ENCODE peak calls at places on chromosomes 6 and 20, in nine cellular contexts. One of them, this sample, is unnamed.

GRCh38 chr6:32244946-32245398 is 21.1 kb upstream of the NOTCH4 start:
- DNase-seq in kidney: peak
- DNase-seq in cardiac muscle cell: peak
- DNase-seq in GM10248: peak
- DNase-seq in foreskin fibroblast: peak
- DNase-seq in natural killer cell: peak
- DNase-seq in IMR-90: peak
- DNase-seq in activated B cell treated with CpG ODN at 0.5 μM for 24 hours: peak
- DNase-seq in hepatocyte: peak
- DNase-seq in this sample: peak

GRCh38 chr20:49868538-49868937 is 46.8 kb downstream of the SPATA2 start:
- DNase-seq in kidney: no peak
- DNase-seq in foreskin fibroblast: no peak
- DNase-seq in IMR-90: no peak
- DNase-seq in hepatocyte: no peak
- DNase-seq in natural killer cell: no peak
- DNase-seq in activated B cell treated with CpG ODN at 0.5 μM for 24 hours: no peak
- DNase-seq in cardiac muscle cell: no peak
- DNase-seq in GM10248: no peak
- DNase-seq in this sample: no peak

GRCh38 chr6:154907293-154907692 is 87.8 kb upstream of the TIAM2 start:
- DNase-seq in activated B cell treated with CpG ODN at 0.5 μM for 24 hours: no peak
- DNase-seq in natural killer cell: no peak
- DNase-seq in GM10248: no peak
- DNase-seq in IMR-90: peak
- DNase-seq in cardiac muscle cell: peak
- DNase-seq in foreskin fibroblast: no peak
- DNase-seq in hepatocyte: no peak
- DNase-seq in kidney: no peak
- DNase-seq in this sample: no peak

GRCh38 chr6:160919713-160920112 is 71.9 kb upstream of the MAP3K4 start:
- DNase-seq in activated B cell treated with CpG ODN at 0.5 μM for 24 hours: no peak
- DNase-seq in foreskin fibroblast: peak
- DNase-seq in IMR-90: peak
- DNase-seq in natural killer cell: no peak
- DNase-seq in hepatocyte: peak
- DNase-seq in GM10248: no peak
- DNase-seq in cardiac muscle cell: peak
- DNase-seq in kidney: no peak
- DNase-seq in this sample: no peak

GRCh38 chr20:49693435-49694171 is 20.1 kb downstream of the B4GALT5 start:
- DNase-seq in kidney: no peak
- DNase-seq in IMR-90: no peak
- DNase-seq in activated B cell treated with CpG ODN at 0.5 μM for 24 hours: no peak
- DNase-seq in cardiac muscle cell: no peak
- DNase-seq in hepatocyte: no peak
- DNase-seq in natural killer cell: no peak
- DNase-seq in GM10248: no peak
- DNase-seq in foreskin fibroblast: no peak
- DNase-seq in this sample: no peak

GRCh38 chr20:53141651-53142050 is 169.5 kb downstream of the TSHZ2 start:
- DNase-seq in GM10248: no peak
- DNase-seq in kidney: no peak
- DNase-seq in hepatocyte: no peak
- DNase-seq in cardiac muscle cell: peak
- DNase-seq in natural killer cell: no peak
- DNase-seq in foreskin fibroblast: no peak
- DNase-seq in IMR-90: no peak
- DNase-seq in activated B cell treated with CpG ODN at 0.5 μM for 24 hours: no peak
- DNase-seq in this sample: no peak

GRCh38 chr6:2853766-2854393 is 12.2 kb upstream of the SERPINB1 start:
- DNase-seq in natural killer cell: peak
- DNase-seq in kidney: peak
- DNase-seq in hepatocyte: peak
- DNase-seq in IMR-90: peak
- DNase-seq in foreskin fibroblast: peak
- DNase-seq in activated B cell treated with CpG ODN at 0.5 μM for 24 hours: no peak
- DNase-seq in cardiac muscle cell: peak
- DNase-seq in GM10248: peak
- DNase-seq in this sample: no peak

GRCh38 chr6:33624856-33625255 is 3.7 kb downstream of the ITPR3 start:
- DNase-seq in cardiac muscle cell: no peak
- DNase-seq in kidney: peak
- DNase-seq in GM10248: no peak
- DNase-seq in foreskin fibroblast: no peak
- DNase-seq in IMR-90: no peak
- DNase-seq in hepatocyte: no peak
- DNase-seq in natural killer cell: no peak
- DNase-seq in activated B cell treated with CpG ODN at 0.5 μM for 24 hours: no peak
- DNase-seq in this sample: no peak

GRCh38 chr6:33744001-33744848 is 2.5 kb downstream of the IP6K3 start:
- DNase-seq in natural killer cell: peak
- DNase-seq in cardiac muscle cell: peak
- DNase-seq in kidney: no peak
- DNase-seq in activated B cell treated with CpG ODN at 0.5 μM for 24 hours: peak
- DNase-seq in GM10248: peak
- DNase-seq in hepatocyte: peak
- DNase-seq in foreskin fibroblast: peak
- DNase-seq in IMR-90: peak
- DNase-seq in this sample: no peak

GRCh38 chr6:147538821-147539220 is 30.3 kb downstream of the SAMD5 start:
- DNase-seq in hepatocyte: no peak
- DNase-seq in foreskin fibroblast: no peak
- DNase-seq in IMR-90: no peak
- DNase-seq in natural killer cell: no peak
- DNase-seq in cardiac muscle cell: no peak
- DNase-seq in activated B cell treated with CpG ODN at 0.5 μM for 24 hours: no peak
- DNase-seq in kidney: no peak
- DNase-seq in GM10248: no peak
- DNase-seq in this sample: no peak

GRCh38 chr6:6332240-6332639 is 11.8 kb upstream of the F13A1 start:
- DNase-seq in foreskin fibroblast: no peak
- DNase-seq in hepatocyte: no peak
- DNase-seq in kidney: no peak
- DNase-seq in cardiac muscle cell: no peak
- DNase-seq in GM10248: peak
- DNase-seq in IMR-90: no peak
- DNase-seq in activated B cell treated with CpG ODN at 0.5 μM for 24 hours: no peak
- DNase-seq in natural killer cell: no peak
- DNase-seq in this sample: no peak

GRCh38 chr20:13857304-13857703 is 72.5 kb downstream of the NDUFAF5 start:
- DNase-seq in kidney: no peak
- DNase-seq in natural killer cell: no peak
- DNase-seq in IMR-90: no peak
- DNase-seq in GM10248: no peak
- DNase-seq in activated B cell treated with CpG ODN at 0.5 μM for 24 hours: no peak
- DNase-seq in hepatocyte: no peak
- DNase-seq in cardiac muscle cell: no peak
- DNase-seq in foreskin fibroblast: no peak
- DNase-seq in this sample: no peak

GRCh38 chr6:46676604-46677313 is 10.9 kb upstream of the TDRD6 start:
- DNase-seq in natural killer cell: no peak
- DNase-seq in kidney: no peak
- DNase-seq in activated B cell treated with CpG ODN at 0.5 μM for 24 hours: no peak
- DNase-seq in IMR-90: no peak
- DNase-seq in hepatocyte: no peak
- DNase-seq in cardiac muscle cell: no peak
- DNase-seq in GM10248: no peak
- DNase-seq in foreskin fibroblast: no peak
- DNase-seq in this sample: no peak

GRCh38 chr20:1946762-1947534 is 46.9 kb downstream of the PDYN start:
- DNase-seq in IMR-90: peak
- DNase-seq in natural killer cell: no peak
- DNase-seq in foreskin fibroblast: no peak
- DNase-seq in activated B cell treated with CpG ODN at 0.5 μM for 24 hours: no peak
- DNase-seq in hepatocyte: peak
- DNase-seq in GM10248: no peak
- DNase-seq in cardiac muscle cell: peak
- DNase-seq in kidney: no peak
- DNase-seq in this sample: no peak

GRCh38 chr6:74755748-74756147 is 450.1 kb downstream of the COL12A1 start:
- DNase-seq in activated B cell treated with CpG ODN at 0.5 μM for 24 hours: no peak
- DNase-seq in hepatocyte: no peak
- DNase-seq in cardiac muscle cell: peak
- DNase-seq in GM10248: no peak
- DNase-seq in IMR-90: no peak
- DNase-seq in natural killer cell: no peak
- DNase-seq in kidney: no peak
- DNase-seq in foreskin fibroblast: no peak
- DNase-seq in this sample: no peak

GRCh38 chr6:111242452-111242851 is 155.1 kb downstream of the SLC16A10 start:
- DNase-seq in kidney: no peak
- DNase-seq in GM10248: no peak
- DNase-seq in IMR-90: peak
- DNase-seq in hepatocyte: no peak
- DNase-seq in activated B cell treated with CpG ODN at 0.5 μM for 24 hours: no peak
- DNase-seq in foreskin fibroblast: no peak
- DNase-seq in cardiac muscle cell: no peak
- DNase-seq in natural killer cell: no peak
- DNase-seq in this sample: no peak

GRCh38 chr6:71619836-71620235 is 266.5 kb upstream of the RIMS1 start:
- DNase-seq in kidney: no peak
- DNase-seq in natural killer cell: no peak
- DNase-seq in foreskin fibroblast: no peak
- DNase-seq in cardiac muscle cell: peak
- DNase-seq in hepatocyte: no peak
- DNase-seq in IMR-90: no peak
- DNase-seq in activated B cell treated with CpG ODN at 0.5 μM for 24 hours: no peak
- DNase-seq in GM10248: no peak
- DNase-seq in this sample: no peak

DNA sequence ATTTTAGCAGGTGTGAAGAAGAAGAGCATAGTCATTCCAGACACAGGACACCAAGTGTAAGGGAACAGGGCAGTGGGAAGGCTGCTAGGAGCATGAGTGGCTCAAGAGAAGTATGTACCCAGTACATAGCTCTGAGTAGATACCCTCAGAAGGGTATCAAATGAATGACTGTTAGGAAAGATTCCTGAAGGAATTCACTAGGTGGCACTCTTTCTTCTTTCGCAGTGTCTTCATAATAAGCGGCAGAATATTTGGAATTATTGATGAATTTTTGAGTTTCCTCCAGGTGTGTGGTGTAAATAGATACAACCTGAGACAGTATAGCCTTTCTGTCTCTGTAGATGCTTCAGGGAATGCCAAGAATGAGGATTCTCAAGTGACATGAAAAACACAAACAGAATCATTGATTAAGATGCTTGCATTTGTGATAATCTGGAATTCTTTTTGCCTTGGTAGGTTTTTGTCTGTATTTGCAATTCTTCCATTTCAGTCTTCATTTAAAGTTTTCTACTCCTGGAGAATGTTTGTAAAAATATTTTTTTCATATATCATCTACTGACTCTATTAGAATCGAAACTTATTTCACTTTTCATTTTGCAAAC is 264.3 kb upstream of the RIMS1 start:
- DNase-seq in cardiac muscle cell: peak
- DNase-seq in natural killer cell: no peak
- DNase-seq in GM10248: no peak
- DNase-seq in activated B cell treated with CpG ODN at 0.5 μM for 24 hours: no peak
- DNase-seq in kidney: no peak
- DNase-seq in IMR-90: peak
- DNase-seq in hepatocyte: peak
- DNase-seq in foreskin fibroblast: no peak
- DNase-seq in this sample: no peak
- TF ChIP-seq CTCF in cardiac muscle cell: peak
- TF ChIP-seq CTCF in natural killer cell: no peak
- TF ChIP-seq CTCF in GM10248: peak
- TF ChIP-seq CTCF in activated B cell treated with CpG ODN at 0.5 μM for 24 hours: no peak
- TF ChIP-seq CTCF in kidney: no peak
- TF ChIP-seq CTCF in IMR-90: peak
- TF ChIP-seq CTCF in hepatocyte: peak
- TF ChIP-seq CTCF in foreskin fibroblast: peak
- TF ChIP-seq CTCF in this sample: peak

DNA sequence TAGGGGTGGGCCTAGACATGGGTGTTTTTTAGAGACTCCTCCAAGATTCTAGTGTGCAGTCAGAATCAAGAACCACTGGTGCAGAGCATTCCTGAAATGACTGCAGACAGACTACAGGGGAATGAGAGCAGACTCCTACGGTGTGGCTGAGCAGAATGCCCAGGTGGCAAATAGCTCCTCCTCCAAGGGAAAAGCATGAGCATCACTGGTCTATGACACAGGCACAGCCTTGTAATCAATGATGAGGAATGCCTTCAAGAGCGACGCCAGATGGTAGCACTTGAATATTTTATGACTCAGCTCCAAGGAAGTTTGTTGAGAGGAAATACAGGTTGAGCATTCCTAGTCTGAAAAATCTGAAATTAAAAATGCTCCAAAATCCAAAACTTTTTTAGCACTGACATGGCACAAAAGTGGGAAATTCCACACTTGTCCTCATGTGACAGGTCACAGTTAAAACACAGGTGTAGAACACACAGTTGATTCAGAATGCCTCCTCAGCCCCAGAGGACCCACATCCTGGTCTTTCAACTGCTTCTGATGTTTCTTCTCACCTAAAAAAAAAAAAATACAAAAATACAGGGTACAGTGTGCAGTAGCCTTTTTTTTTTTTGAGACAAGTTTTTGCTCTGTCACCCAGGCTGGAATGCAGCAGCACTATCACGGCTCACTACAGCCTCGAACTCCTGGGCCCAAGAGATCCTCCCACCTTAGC is 10.5 kb upstream of the FAM8A1 start:
- DNase-seq in natural killer cell: no peak
- DNase-seq in cardiac muscle cell: peak
- DNase-seq in kidney: no peak
- DNase-seq in GM10248: no peak
- DNase-seq in foreskin fibroblast: peak
- DNase-seq in IMR-90: peak
- DNase-seq in activated B cell treated with CpG ODN at 0.5 μM for 24 hours: no peak
- DNase-seq in hepatocyte: peak
- DNase-seq in this sample: no peak
- TF ChIP-seq CTCF in natural killer cell: no peak
- TF ChIP-seq CTCF in cardiac muscle cell: peak
- TF ChIP-seq CTCF in kidney: no peak
- TF ChIP-seq CTCF in GM10248: no peak
- TF ChIP-seq CTCF in foreskin fibroblast: no peak
- TF ChIP-seq CTCF in IMR-90: peak
- TF ChIP-seq CTCF in activated B cell treated with CpG ODN at 0.5 μM for 24 hours: no peak
- TF ChIP-seq CTCF in hepatocyte: peak
- TF ChIP-seq CTCF in this sample: no peak

GRCh38 chr6:121791396-121792315 is 356.2 kb downstream of the GJA1 start:
- DNase-seq in IMR-90: no peak
- DNase-seq in kidney: no peak
- DNase-seq in natural killer cell: no peak
- DNase-seq in GM10248: no peak
- DNase-seq in activated B cell treated with CpG ODN at 0.5 μM for 24 hours: no peak
- DNase-seq in hepatocyte: no peak
- DNase-seq in cardiac muscle cell: peak
- DNase-seq in foreskin fibroblast: no peak
- DNase-seq in this sample: no peak
- TF ChIP-seq CTCF in IMR-90: no peak
- TF ChIP-seq CTCF in kidney: no peak
- TF ChIP-seq CTCF in natural killer cell: no peak
- TF ChIP-seq CTCF in GM10248: no peak
- TF ChIP-seq CTCF in activated B cell treated with CpG ODN at 0.5 μM for 24 hours: no peak
- TF ChIP-seq CTCF in hepatocyte: no peak
- TF ChIP-seq CTCF in cardiac muscle cell: peak
- TF ChIP-seq CTCF in foreskin fibroblast: no peak
- TF ChIP-seq CTCF in this sample: peak

DNA sequence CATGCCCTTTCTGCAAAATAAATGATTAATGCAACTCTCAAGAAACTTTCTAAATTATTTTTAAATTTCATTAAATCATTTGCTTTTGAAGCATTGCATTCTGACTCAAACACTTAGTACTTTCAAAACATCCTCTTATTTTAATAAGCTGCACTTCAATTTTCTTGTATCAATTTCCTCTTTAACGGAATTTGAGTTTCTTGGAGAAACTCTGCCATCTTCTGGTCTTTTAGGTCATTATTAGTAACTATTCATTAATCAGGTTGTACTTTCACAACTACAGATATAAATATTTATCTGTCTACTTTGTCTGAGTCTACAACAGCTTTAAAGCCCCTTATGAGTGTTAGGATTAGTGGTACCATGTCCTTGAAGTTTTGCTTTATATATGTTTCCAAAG is 30.2 kb downstream of the TMX4 start:
- DNase-seq in natural killer cell: no peak
- DNase-seq in foreskin fibroblast: no peak
- DNase-seq in activated B cell treated with CpG ODN at 0.5 μM for 24 hours: no peak
- DNase-seq in kidney: no peak
- DNase-seq in hepatocyte: no peak
- DNase-seq in GM10248: no peak
- DNase-seq in cardiac muscle cell: peak
- DNase-seq in IMR-90: no peak
- DNase-seq in this sample: no peak
- TF ChIP-seq CTCF in natural killer cell: no peak
- TF ChIP-seq CTCF in foreskin fibroblast: no peak
- TF ChIP-seq CTCF in activated B cell treated with CpG ODN at 0.5 μM for 24 hours: no peak
- TF ChIP-seq CTCF in kidney: no peak
- TF ChIP-seq CTCF in hepatocyte: peak
- TF ChIP-seq CTCF in GM10248: no peak
- TF ChIP-seq CTCF in cardiac muscle cell: no peak
- TF ChIP-seq CTCF in IMR-90: no peak
- TF ChIP-seq CTCF in this sample: peak

This sample was measured in type B pancreatic cell.